ENCODE peak calls at places on chromosomes 2 and 18, in eight cellular contexts. One of them, this sample, is unnamed.

GRCh38 chr2:224442092-224442999 is 40.4 kb upstream of the FAM124B start:
- DNase-seq in frontal cortex: no peak
- DNase-seq in HTR-8/SVneo: no peak
- DNase-seq in brain microvascular endothelial cell: no peak
- DNase-seq in EH: peak
- DNase-seq in activated T-cell treated with anti-CD3 and anti-CD28 coated beads for 1 hour: no peak
- DNase-seq in effector memory CD8-positive, alpha-beta T cell: no peak
- DNase-seq in activated naive CD4-positive, alpha-beta T cell: no peak
- DNase-seq in this sample: no peak

GRCh38 chr18:76981388-76981968 is 151.1 kb downstream of the MBP start:
- DNase-seq in HTR-8/SVneo: no peak
- DNase-seq in frontal cortex: no peak
- DNase-seq in EH: no peak
- DNase-seq in effector memory CD8-positive, alpha-beta T cell: no peak
- DNase-seq in activated T-cell treated with anti-CD3 and anti-CD28 coated beads for 1 hour: no peak
- DNase-seq in activated naive CD4-positive, alpha-beta T cell: no peak
- DNase-seq in brain microvascular endothelial cell: no peak
- DNase-seq in this sample: peak

GRCh38 chr2:183059561-183059960 is 19.0 kb upstream of the DUSP19 start:
- DNase-seq in HTR-8/SVneo: peak
- DNase-seq in EH: peak
- DNase-seq in activated T-cell treated with anti-CD3 and anti-CD28 coated beads for 1 hour: no peak
- DNase-seq in brain microvascular endothelial cell: peak
- DNase-seq in effector memory CD8-positive, alpha-beta T cell: no peak
- DNase-seq in frontal cortex: no peak
- DNase-seq in activated naive CD4-positive, alpha-beta T cell: no peak
- DNase-seq in this sample: peak

GRCh38 chr18:8657873-8658521 is 47.4 kb upstream of the MTCL1 start:
- DNase-seq in EH: peak
- DNase-seq in activated naive CD4-positive, alpha-beta T cell: no peak
- DNase-seq in activated T-cell treated with anti-CD3 and anti-CD28 coated beads for 1 hour: no peak
- DNase-seq in brain microvascular endothelial cell: no peak
- DNase-seq in frontal cortex: no peak
- DNase-seq in HTR-8/SVneo: peak
- DNase-seq in effector memory CD8-positive, alpha-beta T cell: no peak
- DNase-seq in this sample: peak

GRCh38 chr2:109452318-109453305 is 161.2 kb downstream of the SEPTIN10 start:
- DNase-seq in effector memory CD8-positive, alpha-beta T cell: no peak
- DNase-seq in activated naive CD4-positive, alpha-beta T cell: no peak
- DNase-seq in EH: no peak
- DNase-seq in frontal cortex: no peak
- DNase-seq in HTR-8/SVneo: no peak
- DNase-seq in brain microvascular endothelial cell: no peak
- DNase-seq in activated T-cell treated with anti-CD3 and anti-CD28 coated beads for 1 hour: no peak
- DNase-seq in this sample: no peak

GRCh38 chr2:178804791-178805190 is 2.4 kb downstream of the TTN start:
- DNase-seq in effector memory CD8-positive, alpha-beta T cell: no peak
- DNase-seq in activated T-cell treated with anti-CD3 and anti-CD28 coated beads for 1 hour: no peak
- DNase-seq in HTR-8/SVneo: peak
- DNase-seq in EH: peak
- DNase-seq in activated naive CD4-positive, alpha-beta T cell: no peak
- DNase-seq in brain microvascular endothelial cell: peak
- DNase-seq in frontal cortex: no peak
- DNase-seq in this sample: peak

GRCh38 chr18:29161429-29161828 is 984.5 kb upstream of the CDH2 start:
- DNase-seq in frontal cortex: no peak
- DNase-seq in HTR-8/SVneo: no peak
- DNase-seq in activated naive CD4-positive, alpha-beta T cell: no peak
- DNase-seq in brain microvascular endothelial cell: no peak
- DNase-seq in EH: no peak
- DNase-seq in activated T-cell treated with anti-CD3 and anti-CD28 coated beads for 1 hour: no peak
- DNase-seq in effector memory CD8-positive, alpha-beta T cell: no peak
- DNase-seq in this sample: peak

GRCh38 chr2:215808996-215809395 is 204.4 kb downstream of the MREG start:
- DNase-seq in brain microvascular endothelial cell: no peak
- DNase-seq in effector memory CD8-positive, alpha-beta T cell: no peak
- DNase-seq in EH: no peak
- DNase-seq in activated naive CD4-positive, alpha-beta T cell: no peak
- DNase-seq in HTR-8/SVneo: no peak
- DNase-seq in frontal cortex: no peak
- DNase-seq in activated T-cell treated with anti-CD3 and anti-CD28 coated beads for 1 hour: no peak
- DNase-seq in this sample: no peak

GRCh38 chr18:9609190-9609589 is 5.2 kb downstream of the PPP4R1 start:
- DNase-seq in activated naive CD4-positive, alpha-beta T cell: no peak
- DNase-seq in frontal cortex: no peak
- DNase-seq in HTR-8/SVneo: no peak
- DNase-seq in brain microvascular endothelial cell: no peak
- DNase-seq in EH: no peak
- DNase-seq in effector memory CD8-positive, alpha-beta T cell: no peak
- DNase-seq in activated T-cell treated with anti-CD3 and anti-CD28 coated beads for 1 hour: no peak
- DNase-seq in this sample: no peak

GRCh38 chr2:68251855-68252406 is 401 bp downstream of the PPP3R1 start:
- DNase-seq in EH: peak
- DNase-seq in activated T-cell treated with anti-CD3 and anti-CD28 coated beads for 1 hour: peak
- DNase-seq in frontal cortex: peak
- DNase-seq in effector memory CD8-positive, alpha-beta T cell: peak
- DNase-seq in HTR-8/SVneo: no peak
- DNase-seq in activated naive CD4-positive, alpha-beta T cell: peak
- DNase-seq in brain microvascular endothelial cell: no peak
- DNase-seq in this sample: no peak

GRCh38 chr2:95390881-95391321 is 11.6 kb upstream of the FAHD2A start:
- DNase-seq in EH: no peak
- DNase-seq in effector memory CD8-positive, alpha-beta T cell: no peak
- DNase-seq in activated T-cell treated with anti-CD3 and anti-CD28 coated beads for 1 hour: no peak
- DNase-seq in brain microvascular endothelial cell: no peak
- DNase-seq in frontal cortex: no peak
- DNase-seq in activated naive CD4-positive, alpha-beta T cell: no peak
- DNase-seq in HTR-8/SVneo: no peak
- DNase-seq in this sample: no peak

GRCh38 chr18:78448106-78448505 is 531.5 kb upstream of the SALL3 start:
- DNase-seq in activated naive CD4-positive, alpha-beta T cell: no peak
- DNase-seq in frontal cortex: no peak
- DNase-seq in activated T-cell treated with anti-CD3 and anti-CD28 coated beads for 1 hour: no peak
- DNase-seq in EH: no peak
- DNase-seq in HTR-8/SVneo: no peak
- DNase-seq in effector memory CD8-positive, alpha-beta T cell: no peak
- DNase-seq in brain microvascular endothelial cell: no peak
- DNase-seq in this sample: no peak

GRCh38 chr2:217360781-217361485 is 501.1 kb upstream of the TNP1 start:
- DNase-seq in EH: peak
- DNase-seq in effector memory CD8-positive, alpha-beta T cell: no peak
- DNase-seq in activated T-cell treated with anti-CD3 and anti-CD28 coated beads for 1 hour: no peak
- DNase-seq in activated naive CD4-positive, alpha-beta T cell: no peak
- DNase-seq in frontal cortex: no peak
- DNase-seq in brain microvascular endothelial cell: no peak
- DNase-seq in HTR-8/SVneo: peak
- DNase-seq in this sample: peak

GRCh38 chr2:132936261-132936660 is 266.3 kb upstream of the LYPD1 start:
- DNase-seq in effector memory CD8-positive, alpha-beta T cell: no peak
- DNase-seq in activated naive CD4-positive, alpha-beta T cell: no peak
- DNase-seq in activated T-cell treated with anti-CD3 and anti-CD28 coated beads for 1 hour: no peak
- DNase-seq in HTR-8/SVneo: no peak
- DNase-seq in brain microvascular endothelial cell: peak
- DNase-seq in EH: peak
- DNase-seq in frontal cortex: no peak
- DNase-seq in this sample: peak

GRCh38 chr2:9235388-9236344 is 29.1 kb downstream of the ASAP2 start:
- DNase-seq in effector memory CD8-positive, alpha-beta T cell: no peak
- DNase-seq in brain microvascular endothelial cell: no peak
- DNase-seq in HTR-8/SVneo: peak
- DNase-seq in activated T-cell treated with anti-CD3 and anti-CD28 coated beads for 1 hour: no peak
- DNase-seq in activated naive CD4-positive, alpha-beta T cell: no peak
- DNase-seq in frontal cortex: no peak
- DNase-seq in EH: peak
- DNase-seq in this sample: peak

GRCh38 chr2:156177654-156178053 is 154.9 kb downstream of the NR4A2 start:
- DNase-seq in EH: no peak
- DNase-seq in brain microvascular endothelial cell: no peak
- DNase-seq in frontal cortex: no peak
- DNase-seq in HTR-8/SVneo: no peak
- DNase-seq in activated naive CD4-positive, alpha-beta T cell: no peak
- DNase-seq in activated T-cell treated with anti-CD3 and anti-CD28 coated beads for 1 hour: no peak
- DNase-seq in effector memory CD8-positive, alpha-beta T cell: no peak
- DNase-seq in this sample: no peak

GRCh38 chr18:56741685-56742084 is 90.5 kb downstream of the WDR7 start:
- DNase-seq in HTR-8/SVneo: no peak
- DNase-seq in brain microvascular endothelial cell: no peak
- DNase-seq in activated naive CD4-positive, alpha-beta T cell: no peak
- DNase-seq in frontal cortex: no peak
- DNase-seq in EH: no peak
- DNase-seq in activated T-cell treated with anti-CD3 and anti-CD28 coated beads for 1 hour: no peak
- DNase-seq in effector memory CD8-positive, alpha-beta T cell: no peak
- DNase-seq in this sample: no peak

GRCh38 chr2:203790134-203790533 is 77.4 kb upstream of the CTLA4 start:
- DNase-seq in effector memory CD8-positive, alpha-beta T cell: no peak
- DNase-seq in EH: peak
- DNase-seq in activated naive CD4-positive, alpha-beta T cell: no peak
- DNase-seq in frontal cortex: no peak
- DNase-seq in HTR-8/SVneo: no peak
- DNase-seq in activated T-cell treated with anti-CD3 and anti-CD28 coated beads for 1 hour: no peak
- DNase-seq in brain microvascular endothelial cell: no peak
- DNase-seq in this sample: peak

GRCh38 chr2:230714122-230714453 is 1.4 kb downstream of the CAB39 start:
- DNase-seq in HTR-8/SVneo: peak
- DNase-seq in EH: peak
- DNase-seq in effector memory CD8-positive, alpha-beta T cell: peak
- DNase-seq in frontal cortex: peak
- DNase-seq in brain microvascular endothelial cell: peak
- DNase-seq in activated T-cell treated with anti-CD3 and anti-CD28 coated beads for 1 hour: peak
- DNase-seq in activated naive CD4-positive, alpha-beta T cell: no peak
- DNase-seq in this sample: peak

GRCh38 chr2:54054774-54055173 is 60.6 kb upstream of the ACYP2 start:
- DNase-seq in activated naive CD4-positive, alpha-beta T cell: no peak
- DNase-seq in brain microvascular endothelial cell: no peak
- DNase-seq in frontal cortex: no peak
- DNase-seq in activated T-cell treated with anti-CD3 and anti-CD28 coated beads for 1 hour: no peak
- DNase-seq in effector memory CD8-positive, alpha-beta T cell: no peak
- DNase-seq in EH: no peak
- DNase-seq in HTR-8/SVneo: no peak
- DNase-seq in this sample: no peak

This sample was measured in IMR-90.